ENCODE peak calls at places on chromosomes 5 and 9, in seven cellular contexts. Z, B, K, N, Y, L and Q are unnamed samples.
A peak's percentile ranks its signal among the peaks of the same experiment; 100 is the strongest.

GRCh38 chr5:75756191-75756590 is 39.0 kb upstream of the POC5 start:
- DNase-seq in B (no peak), Y (no peak), K (no peak), N (no peak), Z (no peak), L (no peak), Q (peak; percentile 3)

GRCh38 chr5:5891350-5891749 is 468.9 kb downstream of the ICE1 start:
- DNase-seq in L (no peak), B (no peak), K (no peak), Y (no peak), N (no peak), Z (no peak), Q (no peak)

GRCh38 chr5:62289813-62290212 is 16.2 kb upstream of the KIF2A start:
- DNase-seq in L (no peak), N (no peak), Z (no peak), Y (no peak), B (no peak), K (no peak), Q (no peak)

GRCh38 chr5:139665626-139666025 is 17.5 kb downstream of the CXXC5 start:
- DNase-seq in K (no peak), L (no peak), Z (no peak), B (no peak), N (no peak), Y (no peak), Q (no peak)

GRCh38 chr9:121259935-121260334 is 8.0 kb upstream of the GSN start:
- DNase-seq in L (no peak), B (no peak), Y (no peak), K (no peak), N (no peak), Z (no peak), Q (no peak)

GRCh38 chr5:76527685-76528161 is 95.5 kb downstream of the F2RL2 start:
- DNase-seq in B (no peak), L (no peak), Y (no peak), N (no peak), K (no peak), Z (peak; percentile 8), Q (no peak)

GRCh38 chr9:94135222-94135621 is 51.0 kb downstream of the PTPDC1 start:
- DNase-seq in K (no peak), Y (no peak), Z (peak; percentile 99), B (peak; percentile 64), L (no peak), N (peak; percentile 42), Q (peak; percentile 99)

GRCh38 chr9:84230355-84231136 is 110.0 kb downstream of the SLC28A3 start:
- DNase-seq in K (no peak), B (no peak), Y (no peak), Z (peak; percentile 30), L (no peak), N (no peak), Q (peak; percentile 55)

GRCh38 chr9:95477441-95477840 is 39.3 kb downstream of the PTCH1 start:
- DNase-seq in N (no peak), K (no peak), Z (no peak), B (no peak), Y (no peak), L (no peak), Q (no peak)

GRCh38 chr5:126354012-126354856 is 69.0 kb upstream of the GRAMD2B start:
- DNase-seq in Y (no peak), Z (peak; percentile 85), K (peak; percentile 43), N (no peak), L (no peak), B (no peak), Q (peak; percentile 97)

GRCh38 chr9:124818431-124819281 is 34.6 kb upstream of the WDR38 start:
- DNase-seq in L (no peak), B (peak; percentile 69), Y (no peak), Z (peak; percentile 60), K (peak; percentile 67), N (peak; percentile 38), Q (no peak)

GRCh38 chr5:96379862-96380261 is 53.2 kb downstream of the PCSK1 start:
- DNase-seq in N (no peak), K (no peak), Y (no peak), Z (no peak), L (no peak), B (no peak), Q (no peak)

GRCh38 chr5:96384353-96384752 is 48.7 kb downstream of the PCSK1 start:
- DNase-seq in Y (no peak), B (no peak), L (no peak), N (peak; percentile 73), Z (peak; percentile 33), K (peak; percentile 50), Q (peak; percentile 69)

GRCh38 chr5:96377597-96377996 is 55.5 kb downstream of the PCSK1 start:
- DNase-seq in Y (no peak), K (no peak), B (no peak), L (no peak), Z (no peak), N (no peak), Q (no peak)

GRCh38 chr5:96377167-96377566 is 55.9 kb downstream of the PCSK1 start:
- DNase-seq in N (no peak), L (no peak), B (no peak), K (no peak), Y (no peak), Z (no peak), Q (no peak)

GRCh38 chr5:96381526-96381925 is 51.5 kb downstream of the PCSK1 start:
- DNase-seq in N (no peak), K (peak; percentile 27), L (no peak), Z (no peak), Y (no peak), B (no peak), Q (no peak)
- TF ChIP-seq CTCF in N (no peak), K (peak; percentile 19), L (no peak), Z (no peak), Y (no peak), B (no peak), Q (no peak)

GRCh38 chr5:93621340-93621872 is 38.4 kb downstream of the NR2F1 start:
- DNase-seq in N (no peak), K (peak; percentile 89), Z (peak; percentile 79), L (peak; percentile 83), B (no peak), Y (peak; percentile 93), Q (peak; percentile 55)
- H3K4me3 ChIP-seq in N (peak overlapping the region; percentile 71), K (peak overlapping the region; percentile 87), Z (peak overlapping the region; percentile 76), L (peak overlapping the region; percentile 77), B (peak overlapping the region; percentile 21), Y (peak overlapping the region; percentile 80), Q (peak overlapping the region; percentile 72)

DNA sequence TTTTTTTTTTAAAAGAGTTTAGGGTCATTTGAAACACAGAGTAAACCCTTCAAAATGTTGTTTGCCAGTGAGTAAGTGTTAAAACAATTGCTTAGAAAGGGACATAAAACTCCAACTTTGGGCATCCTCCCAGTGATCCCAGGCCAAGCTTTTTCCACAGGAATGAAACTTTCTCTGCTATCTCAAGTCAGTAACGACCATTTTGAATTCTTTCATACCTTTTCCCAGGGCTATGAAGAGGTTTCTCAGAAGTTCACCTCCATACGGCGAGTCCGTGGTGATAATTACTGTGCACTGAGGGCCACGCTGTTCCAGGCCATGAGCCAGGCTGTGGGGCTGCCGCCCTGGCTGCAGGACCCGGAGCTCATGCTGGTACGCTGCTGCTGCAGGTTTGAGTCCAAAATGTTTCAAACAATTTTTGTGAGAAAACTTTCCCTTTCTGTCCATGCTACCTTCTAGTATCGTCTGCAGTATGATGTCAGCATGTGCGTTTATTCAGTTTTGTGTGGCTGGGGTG is 16.8 kb downstream of the OTULIN start:
- DNase-seq in L (no peak), N (no peak), Z (no peak), Y (no peak), K (no peak), B (no peak), Q (no peak)
- TF ChIP-seq CTCF in L (no peak), N (no peak), Z (no peak), Y (no peak), K (no peak), B (no peak), Q (no peak)

GRCh38 chr5:154059583-154059982 is 20.8 kb downstream of the MFAP3 start:
- DNase-seq in L (no peak), N (no peak), K (no peak), Z (no peak), B (no peak), Y (no peak), Q (no peak)
- H3K4me3 ChIP-seq in L (no peak overlapping the region), N (no peak overlapping the region), K (no peak overlapping the region), Z (no peak overlapping the region), B (no peak overlapping the region), Y (no peak overlapping the region), Q (no peak overlapping the region)

GRCh38 chr9:133461975-133462374 is 2.2 kb downstream of the CACFD1 start:
- DNase-seq in K (no peak), Y (no peak), Z (no peak), N (no peak), B (no peak), L (no peak), Q (no peak)
- TF ChIP-seq CTCF in K (no peak), Y (no peak), Z (no peak), N (no peak), B (no peak), L (no peak), Q (no peak)